ENCODE peak calls at places on chromosomes 5 and 9, in five cellular contexts. R, M, V, G and A are unnamed samples.

GRCh38 chr5:172303090-172303995 is 19.8 kb upstream of the UBTD2 start:
- DNase-seq in R (peak), M (peak), V (no peak), G (no peak), A (no peak)

GRCh38 chr9:96232164-96232538 is 69.8 kb downstream of the HSD17B3 start:
- DNase-seq in R (no peak), M (no peak), V (no peak), G (no peak), A (no peak)

GRCh38 chr5:119187776-119188529 is 117.1 kb downstream of the DMXL1 start:
- DNase-seq in R (no peak), M (no peak), V (no peak), G (no peak), A (no peak)

GRCh38 chr5:132748522-132749000 is 1.3 kb downstream of the CCNI2 start:
- DNase-seq in R (peak), M (no peak), V (no peak), G (no peak), A (no peak)

GRCh38 chr5:1288439-1289335 is 6.2 kb downstream of the TERT start:
- DNase-seq in R (no peak), M (no peak), V (no peak), G (no peak), A (no peak)

GRCh38 chr9:24899463-24899862 is 353.8 kb upstream of the IZUMO3 start:
- DNase-seq in R (no peak), M (no peak), V (no peak), G (no peak), A (no peak)

GRCh38 chr9:36328798-36329411 is 70.7 kb upstream of the GNE start:
- DNase-seq in R (peak), M (peak), V (no peak), G (peak), A (peak)

GRCh38 chr5:144598451-144599068 is 427.9 kb downstream of the KCTD16 start:
- DNase-seq in R (no peak), M (peak), V (no peak), G (no peak), A (no peak)

GRCh38 chr5:14109771-14110170 is 33.4 kb upstream of the TRIO start:
- DNase-seq in R (no peak), M (no peak), V (no peak), G (no peak), A (no peak)

GRCh38 chr9:127083133-127083532 is 39.3 kb downstream of the ANGPTL2 start:
- DNase-seq in R (no peak), M (no peak), V (no peak), G (no peak), A (no peak)

GRCh38 chr5:102295534-102296228 is 403 bp downstream of the SLCO4C1 start:
- DNase-seq in R (no peak), M (no peak), V (no peak), G (no peak), A (no peak)

GRCh38 chr9:98960409-98960808 is 16.7 kb downstream of the COL15A1 start:
- DNase-seq in R (no peak), M (no peak), V (no peak), G (no peak), A (no peak)

GRCh38 chr5:82165740-82166530 is 112.2 kb downstream of the RPS23 start:
- DNase-seq in R (peak), M (peak), V (peak), G (peak), A (peak)

GRCh38 chr5:161009817-161010216 is 157.8 kb upstream of the ATP10B start:
- DNase-seq in R (no peak), M (no peak), V (no peak), G (no peak), A (no peak)

GRCh38 chr9:122387526-122387925 is 16.7 kb downstream of the PTGS1 start:
- DNase-seq in R (no peak), M (no peak), V (no peak), G (no peak), A (no peak)

GRCh38 chr9:128548876-128549275 is 3.5 kb upstream of the SPTAN1 start:
- DNase-seq in R (no peak), M (no peak), V (no peak), G (no peak), A (no peak)

GRCh38 chr5:151082976-151083651 is 2.3 kb upstream of the TNIP1 start:
- DNase-seq in R (peak), M (no peak), V (no peak), G (peak), A (no peak)

GRCh38 chr5:6110441-6111005 is 267.8 kb downstream of the MED10 start:
- DNase-seq in R (no peak), M (no peak), V (no peak), G (no peak), A (no peak)

GRCh38 chr5:133721365-133721764 is 109.0 kb upstream of the FSTL4 start:
- DNase-seq in R (no peak), M (no peak), V (no peak), G (no peak), A (no peak)

GRCh38 chr9:69357030-69357853 is 32.2 kb downstream of the ENTREP1 start:
- DNase-seq in R (no peak), M (no peak), V (peak), G (no peak), A (no peak)

GRCh38 chr5:18052569-18052968 is 418.3 kb downstream of the TAF11L14 start:
- DNase-seq in R (no peak), M (no peak), V (no peak), G (no peak), A (no peak)

GRCh38 chr9:128118971-128119665 is 8.4 kb downstream of the PTGES2 start:
- DNase-seq in R (no peak), M (no peak), V (no peak), G (no peak), A (no peak)

GRCh38 chr5:13328316-13328715 is 616.2 kb downstream of the DNAH5 start:
- DNase-seq in R (no peak), M (no peak), V (no peak), G (no peak), A (no peak)

GRCh38 chr9:109506097-109506712 is 8.1 kb upstream of the PTPN3 start:
- DNase-seq in R (no peak), M (no peak), V (no peak), G (no peak), A (no peak)

GRCh38 chr5:160486573-160486972 is 64.9 kb downstream of the PTTG1 start:
- DNase-seq in R (no peak), M (no peak), V (no peak), G (no peak), A (no peak)

GRCh38 chr9:134366223-134367031 is 40.2 kb downstream of the RXRA start:
- DNase-seq in R (peak), M (peak), V (peak), G (peak), A (peak)

GRCh38 chr5:52783226-52783959 is 4.3 kb upstream of the ITGA1 start:
- DNase-seq in R (peak), M (peak), V (no peak), G (no peak), A (no peak)